ENCODE peak calls at places on chromosomes 16 and 17, in eight cellular contexts. Z is NCI-H460; X is thoracic aorta; Q is IMR-90; R is CD4-positive, CD25-positive, alpha-beta regulatory T cell; K is ACHN; S is iPS DF 19.7; U is sigmoid colon. G is an unnamed sample.

GRCh38 chr17:4220655-4221054 is 43.1 kb downstream of the ANKFY1 start:
- DNase-seq in Z (no peak), S (no peak), X (no peak), U (peak), K (no peak), R (no peak), Q (peak), G (no peak)

GRCh38 chr17:8124350-8125195 is 667 bp upstream of the HES7 start:
- DNase-seq in U (no peak), Q (peak), S (no peak), Z (no peak), R (no peak), X (no peak), K (peak), G (peak)

GRCh38 chr17:22703786-22704441 is 1011.6 kb downstream of the KCNJ18 start:
- DNase-seq in R (no peak), Q (no peak), U (peak), S (no peak), K (peak), X (no peak), Z (no peak), G (no peak)

GRCh38 chr16:66116163-66116792 is 250.2 kb upstream of the CDH5 start:
- DNase-seq in U (peak), S (no peak), Z (no peak), X (no peak), K (no peak), Q (peak), R (no peak), G (no peak)

GRCh38 chr16:19236561-19236960 is 49.0 kb upstream of the CLEC19A start:
- DNase-seq in X (no peak), S (no peak), R (no peak), Z (no peak), K (no peak), U (no peak), Q (no peak), G (no peak)

GRCh38 chr16:56480776-56481467 is 29.6 kb downstream of the OGFOD1 start:
- DNase-seq in X (no peak), U (no peak), K (no peak), Q (peak), S (no peak), R (no peak), Z (no peak), G (no peak)

GRCh38 chr16:10922328-10923145 is 19.7 kb downstream of the DEXI start:
- DNase-seq in R (no peak), S (no peak), X (peak), K (no peak), Q (peak), U (peak), Z (no peak), G (no peak)

GRCh38 chr17:42843358-42843934 is 934 bp upstream of the AOC2 start:
- DNase-seq in R (no peak), Q (peak), S (no peak), Z (peak), X (no peak), K (peak), U (no peak), G (peak)

G was measured in lung microvascular endothelial cell.